ENCODE peak calls at places on chromosomes 4 and X, in six cellular contexts. G is adrenal gland; H is ascending aorta; Y is CD8-positive, alpha-beta memory T cell; L is A549; A is mesenchymal stem cell. I is an unnamed sample. For H3K9me3, the result is how much of the 10 kb centered on the place peaks cover.

GRCh38 chrX:152912121-152912520 is 14.3 kb downstream of the ZNF185 start:
- DNase-seq in G (no peak), H (no peak), Y (no peak), L (no peak), A (no peak), I (no peak)

GRCh38 chr4:41546638-41547037 is 8.7 kb downstream of the LIMCH1 start:
- DNase-seq in G (no peak), H (no peak), Y (no peak), L (no peak), A (no peak), I (no peak)

GRCh38 chr4:113869743-113870375 is 108.3 kb upstream of the CAMK2D start:
- DNase-seq in G (no peak), H (no peak), Y (no peak), L (no peak), A (peak), I (no peak)

GRCh38 chrX:45591650-45592049 is 391.0 kb upstream of the DIPK2B start:
- DNase-seq in G (no peak), H (no peak), Y (no peak), L (no peak), A (no peak), I (no peak)

GRCh38 chrX:13092455-13092941 is 48.1 kb upstream of the FAM9C start:
- DNase-seq in G (no peak), H (peak), Y (peak), L (no peak), A (no peak), I (no peak)

GRCh38 chrX:34381241-34381640 is 249.1 kb upstream of the FAM47A start:
- DNase-seq in G (no peak), H (no peak), Y (no peak), L (no peak), A (no peak), I (no peak)

GRCh38 chrX:146278381-146278780 is 460.8 kb downstream of the SLITRK2 start:
- DNase-seq in G (peak), H (no peak), Y (no peak), L (no peak), A (no peak), I (no peak)

GRCh38 chr4:134072137-134072536 is 129.5 kb downstream of the PABPC4L start:
- DNase-seq in G (no peak), H (no peak), Y (no peak), L (no peak), A (no peak), I (no peak)

GRCh38 chr4:83252782-83253405 is 31.7 kb downstream of the COQ2 start:
- DNase-seq in G (peak), H (no peak), Y (peak), L (peak), A (peak), I (no peak)

GRCh38 chr4:112279025-112279881 is 6.5 kb downstream of the TIFA start:
- DNase-seq in G (no peak), H (no peak), Y (no peak), L (no peak), A (no peak), I (no peak)

GRCh38 chrX:7638053-7638452 is 204.9 kb upstream of the VCX start:
- DNase-seq in G (no peak), H (no peak), Y (no peak), L (no peak), A (no peak), I (no peak)

GRCh38 chrX:147072747-147073146 is 258.2 kb upstream of the CXorf51A start:
- DNase-seq in G (no peak), H (no peak), Y (no peak), L (no peak), A (peak), I (no peak)

GRCh38 chr4:54227261-54228063 is 1.6 kb upstream of the PDGFRA start:
- DNase-seq in G (no peak), H (no peak), Y (no peak), L (no peak), A (peak), I (peak)

GRCh38 chrX:120450163-120450562 is 18.9 kb downstream of the LAMP2 start:
- DNase-seq in G (no peak), H (no peak), Y (no peak), L (no peak), A (no peak), I (no peak)

GRCh38 chr4:152150214-152150613 is 385.7 kb downstream of the FBXW7 start:
- DNase-seq in G (no peak), H (no peak), Y (no peak), L (no peak), A (no peak), I (no peak)

GRCh38 chr4:125849869-125850268 is 535.1 kb downstream of the FAT4 start:
- DNase-seq in G (no peak), H (no peak), Y (no peak), L (no peak), A (peak), I (no peak)

GRCh38 chrX:3651272-3651671 is 62.2 kb downstream of the PRKX start:
- DNase-seq in G (no peak), H (no peak), Y (no peak), L (no peak), A (peak), I (no peak)

GRCh38 chr4:188091-188490 is 63.8 kb downstream of the ZNF718 start:
- DNase-seq in G (no peak), H (no peak), Y (no peak), L (no peak), A (no peak), I (no peak)
- H3K9me3 ChIP-seq in G (under half), H (half or more), Y (under half), L (under half), A (half or more), I (under half)

DNA sequence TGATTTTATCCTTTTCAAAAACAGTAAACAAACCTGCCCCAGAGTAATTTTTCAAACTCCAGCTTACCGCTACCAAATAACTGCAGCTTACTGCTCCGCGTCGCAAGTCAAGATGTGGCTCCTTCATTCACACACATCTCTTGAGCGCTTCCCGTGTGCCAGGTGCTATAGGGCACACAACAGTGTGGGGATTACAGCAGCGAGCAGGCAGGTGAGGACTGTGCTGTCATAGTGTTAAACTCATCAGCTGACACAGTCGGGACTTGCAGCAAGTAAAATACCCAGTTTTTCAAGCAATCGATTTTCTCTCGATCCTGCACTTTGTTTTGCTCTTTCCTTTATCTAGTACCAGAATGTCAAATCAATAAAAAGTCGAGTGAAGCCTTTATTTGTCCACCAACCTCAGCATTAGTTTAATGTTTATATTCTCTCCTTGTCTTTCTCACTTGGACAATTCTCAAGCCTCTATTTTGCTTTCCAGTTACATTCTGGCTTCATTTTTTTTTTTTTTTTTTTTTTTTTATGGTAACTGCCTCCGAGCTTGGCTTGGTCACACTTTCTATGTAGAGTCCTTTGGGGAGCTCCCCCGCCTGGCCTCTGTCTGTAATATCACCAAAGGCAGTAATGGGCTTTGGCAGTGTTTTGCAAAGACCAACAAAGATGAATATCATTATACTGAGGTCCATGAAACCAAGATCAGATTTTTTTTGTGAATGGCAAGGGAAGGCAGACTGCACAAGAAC is 8.3 kb upstream of the ASB5 start:
- DNase-seq in G (peak), H (no peak), Y (no peak), L (peak), A (peak), I (peak)
- H3K9me3 ChIP-seq in G (under half), H (under half), Y (under half), L (under half), A (under half), I (under half)

GRCh38 chrX:68594769-68595168 is 52.7 kb upstream of the STARD8 start:
- DNase-seq in G (no peak), H (no peak), Y (no peak), L (no peak), A (no peak), I (no peak)

DNA sequence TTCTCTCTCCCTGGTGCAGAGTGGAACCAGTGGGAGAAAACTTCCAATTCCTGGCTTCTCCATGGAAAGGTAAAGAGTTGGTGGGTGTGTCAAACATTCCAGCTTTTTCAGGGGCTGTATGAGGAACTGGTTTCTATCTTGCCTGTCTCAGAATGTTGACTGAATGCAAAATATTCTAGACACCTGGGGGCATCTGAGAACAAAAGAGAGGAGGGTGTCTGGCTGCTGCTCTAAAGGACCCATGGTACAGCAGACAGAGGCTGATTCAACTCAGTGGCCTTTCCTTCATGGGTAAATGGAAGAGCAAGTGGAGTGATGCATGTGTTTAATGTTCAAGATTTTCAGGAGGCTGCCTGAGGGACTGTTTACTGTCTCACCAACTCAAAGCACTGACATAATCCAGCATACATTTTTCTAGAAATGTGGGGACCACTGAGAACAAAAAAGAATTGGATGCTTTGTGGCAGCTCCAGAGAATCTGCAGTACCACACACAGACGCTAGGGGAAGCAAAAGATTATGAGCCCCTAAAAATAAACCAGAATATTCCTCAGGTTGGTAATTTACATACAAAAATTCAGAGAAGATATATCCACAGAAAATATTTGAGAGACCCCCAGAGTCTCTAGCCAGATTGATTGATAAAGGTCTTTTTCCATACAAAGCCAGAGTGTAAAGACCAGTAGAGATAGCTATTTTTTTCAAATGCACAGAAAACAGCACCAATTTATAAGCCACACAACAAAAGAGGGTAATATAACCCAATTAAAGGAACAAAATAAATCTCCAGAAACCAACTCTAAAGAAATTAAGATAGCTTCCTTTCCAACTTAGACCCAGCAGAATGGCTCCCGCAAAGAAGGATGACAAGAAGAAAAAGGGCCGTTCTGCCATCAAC is 48.0 kb upstream of the STARD8 start:
- DNase-seq in G (no peak), H (no peak), Y (no peak), L (peak), A (peak), I (no peak)
- H3K9me3 ChIP-seq in G (under half), H (under half), Y (under half), L (under half), A (under half), I (under half)

GRCh38 chrX:56029691-56030090 is 202.5 kb upstream of the KLF8 start:
- DNase-seq in G (no peak), H (no peak), Y (no peak), L (no peak), A (no peak), I (no peak)
- H3K9me3 ChIP-seq in G (under half), H (under half), Y (under half), L (under half), A (under half), I (under half)

GRCh38 chr4:256492-256891 is 48.8 kb downstream of the ZNF732 start:
- DNase-seq in G (no peak), H (no peak), Y (no peak), L (no peak), A (no peak), I (no peak)

GRCh38 chr4:252065-252601 is 53.1 kb downstream of the ZNF732 start:
- DNase-seq in G (no peak), H (no peak), Y (no peak), L (no peak), A (no peak), I (no peak)

DNA sequence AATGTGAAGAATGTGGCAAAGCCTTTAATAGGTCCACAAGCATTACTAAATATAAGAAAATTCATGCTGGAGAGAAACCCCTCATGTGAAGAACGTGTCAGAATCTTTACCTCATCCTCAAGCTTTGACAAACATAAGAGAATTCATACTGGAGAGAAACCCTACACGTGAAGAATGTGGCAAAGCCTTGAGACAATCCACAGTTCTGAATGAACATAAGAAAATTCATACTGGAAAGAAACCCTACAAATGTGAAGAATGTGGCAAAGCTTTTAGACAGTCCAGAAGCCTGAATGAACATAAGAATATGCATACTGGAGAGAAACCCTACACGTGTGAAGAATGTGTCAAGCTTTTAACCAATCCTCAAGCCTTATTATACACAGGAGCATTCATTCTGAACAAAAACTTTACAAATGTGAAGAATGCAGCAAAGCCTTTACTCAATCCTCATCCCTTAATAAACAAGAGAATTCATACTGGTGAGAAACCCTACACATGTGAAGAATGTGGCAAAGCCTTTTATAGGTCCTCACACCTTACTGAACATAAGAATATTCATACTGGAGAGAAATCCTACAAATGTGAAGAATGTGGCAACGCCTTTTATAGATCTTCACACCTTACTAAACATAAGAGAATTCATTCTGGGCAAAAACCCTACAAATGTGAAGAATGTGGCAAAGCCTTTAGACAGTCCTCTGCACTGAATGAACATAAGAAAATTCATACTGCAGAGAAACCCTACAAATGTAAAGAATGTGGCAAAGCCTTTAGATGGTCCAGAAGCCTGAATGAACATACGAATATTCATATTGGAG is 51.1 kb downstream of the ZNF732 start:
- DNase-seq in G (no peak), H (no peak), Y (no peak), L (no peak), A (no peak), I (no peak)
- H3K9me3 ChIP-seq in G (under half), H (half or more), Y (under half), L (under half), A (half or more), I (under half)

GRCh38 chrX:57985951-57986350 is 75.7 kb upstream of the ZXDA start:
- DNase-seq in G (no peak), H (no peak), Y (no peak), L (no peak), A (no peak), I (no peak)
- H3K9me3 ChIP-seq in G (under half), H (under half), Y (under half), L (under half), A (under half), I (under half)

GRCh38 chr4:11002961-11003360 is 318.4 kb upstream of the CLNK start:
- DNase-seq in G (no peak), H (no peak), Y (no peak), L (no peak), A (no peak), I (no peak)

GRCh38 chr4:11004818-11005217 is 320.2 kb upstream of the CLNK start:
- DNase-seq in G (no peak), H (no peak), Y (no peak), L (no peak), A (no peak), I (no peak)

DNA sequence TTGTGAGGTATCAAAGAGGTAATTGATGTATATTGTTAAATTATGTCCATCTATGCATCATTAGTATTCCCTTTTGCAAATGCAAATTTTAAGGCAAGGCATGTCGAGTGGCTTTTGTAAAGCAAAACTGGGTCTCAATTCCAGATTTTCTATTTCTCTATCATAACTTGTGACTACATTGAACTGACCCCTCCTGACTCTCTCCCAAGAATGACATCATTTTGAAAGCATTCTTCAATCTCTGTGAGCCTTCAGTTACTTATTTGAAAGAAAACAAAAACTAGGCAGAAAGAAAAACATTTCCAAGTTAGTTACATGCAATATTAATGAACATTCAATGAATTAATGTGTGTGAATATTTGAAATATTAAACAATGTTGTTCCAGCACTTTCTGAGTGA is 314.3 kb upstream of the CLNK start:
- DNase-seq in G (no peak), H (no peak), Y (no peak), L (no peak), A (peak), I (no peak)
- H3K9me3 ChIP-seq in G (under half), H (under half), Y (under half), L (under half), A (under half), I (under half)

DNA sequence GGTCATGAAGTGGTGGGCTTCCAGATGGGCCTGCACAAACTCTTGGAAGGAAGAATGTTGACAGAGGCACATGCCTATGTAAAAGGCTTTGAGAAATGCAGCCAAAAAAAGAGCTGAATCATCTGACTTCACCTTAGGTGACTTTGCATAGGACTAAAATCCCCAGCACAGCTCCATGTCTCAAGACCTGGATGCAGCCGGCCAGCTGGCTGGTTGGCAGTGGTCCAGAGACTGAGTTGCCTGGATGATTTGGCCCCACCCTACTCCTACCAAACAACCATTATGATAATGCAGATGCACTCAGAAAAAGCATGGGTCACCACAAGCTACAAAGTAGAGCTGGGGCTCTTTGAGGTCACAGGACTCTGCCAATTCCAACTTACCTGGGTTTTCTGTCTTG is 484.6 kb upstream of the NR3C2 start:
- DNase-seq in G (no peak), H (no peak), Y (no peak), L (no peak), A (no peak), I (no peak)
- H3K9me3 ChIP-seq in G (under half), H (under half), Y (under half), L (under half), A (under half), I (under half)

DNA sequence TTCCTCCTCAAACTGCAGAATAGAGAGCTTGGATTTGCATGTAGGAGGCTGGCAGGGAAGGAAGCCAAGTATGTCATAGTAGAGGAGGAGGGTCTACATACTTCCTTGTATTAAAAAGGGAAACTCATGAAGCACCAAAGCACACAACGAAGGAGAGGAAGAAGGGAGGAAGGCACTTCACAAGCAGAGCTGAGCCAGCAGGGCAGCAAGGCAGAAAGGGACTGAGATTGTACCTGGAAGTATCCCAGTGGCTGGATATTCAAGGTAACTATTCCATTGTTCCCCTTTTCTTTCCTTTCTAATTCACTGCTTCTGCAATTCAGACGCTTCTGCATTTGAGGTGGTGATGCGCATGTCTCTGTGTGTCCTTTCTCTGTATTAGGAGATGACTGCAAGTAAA is 54.8 kb downstream of the UBQLN2 start:
- DNase-seq in G (no peak), H (no peak), Y (no peak), L (no peak), A (no peak), I (no peak)
- H3K9me3 ChIP-seq in G (under half), H (under half), Y (under half), L (under half), A (under half), I (under half)

DNA sequence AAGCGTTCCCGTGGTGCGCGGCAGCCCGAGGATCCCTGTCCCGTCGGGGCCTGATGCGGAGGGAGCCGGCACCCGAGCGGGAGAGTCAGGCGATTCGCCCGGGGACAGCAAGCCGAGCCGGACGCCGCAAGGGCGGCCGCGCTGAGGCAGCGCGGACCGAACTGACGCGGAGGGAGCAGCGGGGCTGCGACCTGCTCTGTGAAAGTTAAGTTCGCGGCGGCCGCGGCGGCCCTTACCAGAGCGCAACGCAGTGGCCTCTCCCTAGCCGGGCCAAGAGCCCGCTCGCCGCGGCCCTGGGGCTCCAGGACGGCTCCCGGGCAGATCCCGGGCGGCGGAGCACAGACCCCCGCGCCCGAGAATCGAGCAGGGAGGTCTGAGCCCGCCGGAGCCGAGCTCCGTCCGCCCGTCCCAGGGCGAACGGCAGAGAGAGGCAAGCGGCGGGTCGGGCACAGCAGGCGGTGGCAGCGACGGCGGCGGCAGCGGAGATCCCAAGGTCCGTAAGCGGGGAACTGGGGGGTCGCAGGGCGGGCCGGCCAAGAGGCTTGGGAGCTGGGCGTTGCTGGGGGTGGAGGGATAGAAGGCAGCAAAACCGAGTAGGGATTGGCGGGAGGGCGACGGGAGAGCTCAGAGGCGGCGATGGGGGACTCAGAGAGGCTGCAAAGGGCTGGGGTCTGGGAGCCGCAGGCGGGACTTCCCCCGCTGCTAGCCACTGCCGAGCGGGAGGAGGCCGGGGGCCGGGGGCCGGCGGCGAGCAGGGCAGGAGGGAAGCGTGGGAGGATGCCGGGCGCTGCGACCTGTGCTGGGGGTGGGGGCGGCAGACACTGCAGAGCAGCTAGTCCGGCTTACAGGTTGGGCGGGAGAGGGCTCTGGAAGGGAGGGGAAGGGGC is 1.0 kb downstream of the GPR50 start:
- DNase-seq in G (no peak), H (no peak), Y (no peak), L (no peak), A (no peak), I (no peak)
- H3K9me3 ChIP-seq in G (under half), H (under half), Y (under half), L (under half), A (under half), I (under half)

I was measured in ovary.